ENCODE peak calls at places on chromosomes 2 and 18, in five cellular contexts. N is upper lobe of right lung, A is thoracic aorta, Z is mesenchymal stem cell, L is DND-41. D is an unnamed sample.

GRCh38 chr2:188293601-188294482 is 2.2 kb downstream of the GULP1 start:
- DNase-seq in N (peak; percentile 69), A (no peak), Z (peak; percentile 84), L (no peak), D (no peak)

GRCh38 chr2:171180229-171180937 is 19.7 kb upstream of the TLK1 start:
- DNase-seq in N (no peak), A (no peak), Z (no peak), L (no peak), D (no peak)

GRCh38 chr2:86035883-86036789 is 69.5 kb downstream of the POLR1A start:
- DNase-seq in N (peak; percentile 86), A (no peak), Z (peak; percentile 90), L (peak; percentile 86), D (peak; percentile 85)

GRCh38 chr2:108616731-108617161 is 82.5 kb downstream of the LIMS1 start:
- DNase-seq in N (no peak), A (no peak), Z (peak; percentile 48), L (no peak), D (no peak)

GRCh38 chr2:214604861-214605260 is 194.0 kb downstream of the VWC2L start:
- DNase-seq in N (no peak), A (no peak), Z (peak; percentile 76), L (no peak), D (no peak)

GRCh38 chr2:33134086-33134763 is 187.5 kb downstream of the LTBP1 start:
- DNase-seq in N (no peak), A (peak; percentile 61), Z (peak; percentile 96), L (no peak), D (no peak)

GRCh38 chr2:19865151-19865550 is 36.6 kb downstream of the TTC32 start:
- DNase-seq in N (no peak), A (no peak), Z (no peak), L (no peak), D (no peak)

GRCh38 chr2:75309596-75310290 is 110.4 kb upstream of the TACR1 start:
- DNase-seq in N (no peak), A (no peak), Z (peak; percentile 56), L (no peak), D (no peak)

GRCh38 chr2:139045524-139045923 is 265.3 kb upstream of the NXPH2 start:
- DNase-seq in N (no peak), A (no peak), Z (no peak), L (no peak), D (no peak)

GRCh38 chr18:3219621-3220335 is at the start of gene MYOM1:
- DNase-seq in N (no peak), A (no peak), Z (no peak), L (no peak), D (no peak)

GRCh38 chr2:98412751-98413445 is 31.8 kb upstream of the INPP4A start:
- DNase-seq in N (no peak), A (no peak), Z (peak; percentile 72), L (peak; percentile 64), D (peak; percentile 39)

GRCh38 chr2:96260404-96261260 is 5.2 kb downstream of the TMEM127 start:
- DNase-seq in N (peak; percentile 75), A (peak; percentile 71), Z (peak; percentile 93), L (peak; percentile 34), D (no peak)

GRCh38 chr2:70403267-70404053 is 101.6 kb upstream of the FAM136A start:
- DNase-seq in N (no peak), A (no peak), Z (no peak), L (peak; percentile 36), D (no peak)

GRCh38 chr18:29749699-29750098 is 1292.8 kb downstream of the DSC3 start:
- DNase-seq in N (no peak), A (no peak), Z (peak; percentile 68), L (no peak), D (no peak)

GRCh38 chr2:96952976-96953610 is 33.3 kb downstream of the FAM178B start:
- DNase-seq in N (no peak), A (no peak), Z (peak; percentile 55), L (no peak), D (no peak)

GRCh38 chr2:76978064-76978463 is 544.1 kb downstream of the LRRTM4 start:
- DNase-seq in N (no peak), A (no peak), Z (peak; percentile 47), L (no peak), D (no peak)

GRCh38 chr2:154960802-154961583 is 262.5 kb downstream of the KCNJ3 start:
- DNase-seq in N (no peak), A (no peak), Z (no peak), L (no peak), D (no peak)

DNA sequence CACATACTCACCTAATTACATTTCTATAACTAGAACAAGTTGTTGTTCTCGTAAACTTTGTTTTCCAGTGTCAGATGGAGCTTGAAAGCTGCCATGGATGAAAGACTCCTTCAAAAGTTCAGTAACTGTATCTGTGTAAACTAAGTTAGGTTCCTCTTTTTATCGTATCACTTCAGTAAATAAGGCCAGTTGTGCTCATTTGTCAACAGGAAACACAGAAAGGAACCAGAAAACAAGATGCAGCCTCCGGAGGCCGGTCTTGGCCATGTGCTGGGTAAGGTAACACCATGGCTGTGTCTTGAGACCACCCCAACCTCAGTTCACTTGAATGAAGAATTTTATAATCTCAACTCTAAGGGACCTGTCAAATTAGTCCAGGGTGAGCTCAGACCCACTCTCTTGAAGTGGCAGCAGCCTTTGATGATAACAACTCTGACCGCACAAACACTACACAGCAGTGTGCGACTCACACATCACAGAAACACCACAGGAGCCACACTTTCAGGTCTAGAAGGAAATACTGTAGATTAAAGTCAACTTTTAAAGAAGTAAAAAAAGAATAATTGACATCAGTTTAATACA is 213.8 kb downstream of the AFF3 start:
- DNase-seq in N (no peak), A (no peak), Z (peak; percentile 17), L (no peak), D (no peak)
- H3K4me1 ChIP-seq in N (no peaks in the 10 kb centered on the region), A (no peaks in the 10 kb centered on the region), Z (peaks cover 1% of the 10 kb centered on the region), L (no peaks in the 10 kb centered on the region), D (no peaks in the 10 kb centered on the region)

GRCh38 chr18:31237142-31237541 is 74.5 kb upstream of the DSC1 start:
- DNase-seq in N (no peak), A (no peak), Z (no peak), L (no peak), D (no peak)
- H3K4me1 ChIP-seq in N (no peaks in the 10 kb centered on the region), A (no peaks in the 10 kb centered on the region), Z (peaks cover 7% of the 10 kb centered on the region), L (no peaks in the 10 kb centered on the region), D (no peaks in the 10 kb centered on the region)

GRCh38 chr2:133819906-133820305 is 251.6 kb upstream of the NCKAP5 start:
- DNase-seq in N (no peak), A (no peak), Z (no peak), L (no peak), D (no peak)
- H3K4me1 ChIP-seq in N (peaks cover 9% of the 10 kb centered on the region), A (peaks cover 5% of the 10 kb centered on the region), Z (peaks cover 23% of the 10 kb centered on the region), L (no peaks in the 10 kb centered on the region), D (no peaks in the 10 kb centered on the region)

GRCh38 chr2:120358734-120359465 is 13.0 kb downstream of the INHBB start:
- DNase-seq in N (no peak), A (no peak), Z (no peak), L (no peak), D (no peak)
- H3K4me1 ChIP-seq in N (no peaks in the 10 kb centered on the region), A (peaks cover 7% of the 10 kb centered on the region), Z (peaks cover 2% of the 10 kb centered on the region), L (no peaks in the 10 kb centered on the region), D (no peaks in the 10 kb centered on the region)

DNA sequence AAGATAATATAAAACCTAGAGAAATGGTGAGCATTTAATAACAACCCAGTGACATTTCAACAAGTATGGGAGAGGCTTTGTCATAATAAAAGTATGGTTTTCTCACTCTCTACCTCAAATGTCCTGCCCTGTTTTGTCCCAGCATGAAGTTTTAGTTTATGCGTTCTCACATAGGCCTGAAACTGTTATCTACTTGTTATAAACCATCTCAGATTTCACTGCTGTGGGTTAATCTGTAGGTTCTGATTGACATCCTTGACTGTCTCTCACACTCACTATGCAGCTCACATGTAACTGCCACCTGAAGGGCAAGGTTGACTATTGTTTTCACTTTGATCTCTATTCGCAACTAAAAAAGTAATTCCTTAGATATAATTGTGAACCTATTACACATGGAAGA is 44.9 kb downstream of the ZEB2 start:
- DNase-seq in N (no peak), A (no peak), Z (no peak), L (no peak), D (no peak)
- H3K4me1 ChIP-seq in N (peaks cover 25% of the 10 kb centered on the region), A (peaks cover 78% of the 10 kb centered on the region), Z (peaks cover 17% of the 10 kb centered on the region), L (no peaks in the 10 kb centered on the region), D (peaks cover 26% of the 10 kb centered on the region)

GRCh38 chr2:179322289-179322688 is 57.7 kb upstream of the SESTD1 start:
- DNase-seq in N (no peak), A (no peak), Z (no peak), L (no peak), D (no peak)
- H3K4me1 ChIP-seq in N (no peaks in the 10 kb centered on the region), A (no peaks in the 10 kb centered on the region), Z (no peaks in the 10 kb centered on the region), L (no peaks in the 10 kb centered on the region), D (no peaks in the 10 kb centered on the region)

DNA sequence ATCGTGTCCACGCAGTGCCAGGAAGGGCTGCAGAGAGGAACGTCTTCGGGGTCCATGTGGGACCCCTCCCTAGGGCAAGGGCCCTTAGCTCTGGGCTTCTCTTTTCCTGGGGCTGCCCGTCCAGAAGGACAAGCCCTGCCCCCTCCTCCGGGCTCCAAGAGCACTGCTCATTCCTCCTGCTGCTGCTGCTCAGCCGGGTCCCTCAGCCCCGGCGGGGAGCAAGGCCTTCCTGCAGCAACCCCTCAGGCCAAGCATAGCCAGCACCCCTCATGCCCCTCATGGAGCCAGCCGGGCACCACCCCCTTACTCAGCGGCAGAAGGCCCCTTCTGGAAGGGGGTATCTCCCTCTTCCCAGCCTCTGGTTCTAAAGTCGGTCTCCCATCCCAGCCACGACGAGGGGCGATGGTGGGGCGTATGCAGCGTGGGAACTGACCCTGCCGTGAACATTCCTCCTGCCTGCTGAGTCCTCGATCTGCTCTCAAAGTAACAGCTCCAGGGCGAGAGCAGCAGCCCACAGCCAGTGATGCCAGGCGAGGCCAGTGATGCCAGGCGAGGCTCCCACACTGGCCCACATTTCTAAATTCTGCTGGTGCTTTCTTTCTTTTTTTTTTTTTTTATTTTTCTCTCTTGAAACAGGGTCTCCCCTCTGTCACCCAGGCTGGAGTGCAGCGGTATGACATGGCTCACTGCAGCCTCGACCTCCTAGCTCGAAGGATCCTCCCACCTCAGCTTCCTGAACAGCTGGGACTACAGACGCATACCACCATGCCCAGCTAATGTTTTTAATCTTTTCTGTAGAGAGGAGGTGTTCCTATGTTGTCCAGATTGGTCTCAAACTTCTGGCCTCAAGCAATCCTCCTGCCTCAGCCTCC is 99.7 kb downstream of the HDAC4 start:
- DNase-seq in N (peak; percentile 53), A (no peak), Z (no peak), L (peak; percentile 58), D (no peak)
- H3K4me1 ChIP-seq in N (peaks cover 7% of the 10 kb centered on the region), A (peaks cover 14% of the 10 kb centered on the region), Z (peaks cover 57% of the 10 kb centered on the region), L (peaks cover 91% of the 10 kb centered on the region), D (peaks cover 37% of the 10 kb centered on the region)

D was measured in CD8-positive, alpha-beta memory T cell.